ENCODE peak calls at places on chromosomes 13 and 19, in six cellular contexts. P is stomach, S is uterus, N is testis, H is lower leg skin, I is endothelial cell of umbilical vein. C is an unnamed sample.

GRCh38 chr13:20713014-20713376 is 9.5 kb downstream of the IL17D start:
- DNase-seq in P (no peak), S (no peak), N (no peak), H (no peak), I (peak), C (no peak)

GRCh38 chr19:38990949-38991697 is 15.6 kb upstream of the FBXO17 start:
- DNase-seq in P (no peak), S (no peak), N (peak), H (no peak), I (no peak), C (no peak)

GRCh38 chr19:21322528-21322927 is 6.7 kb downstream of the ZNF708 start:
- DNase-seq in P (no peak), S (no peak), N (peak), H (no peak), I (no peak), C (no peak)

GRCh38 chr19:36772341-36773222 is at the start of gene ZNF850:
- DNase-seq in P (peak), S (peak), N (peak), H (peak), I (peak), C (peak)

GRCh38 chr13:48266967-48267639 is 34.1 kb downstream of the ITM2B start:
- DNase-seq in P (no peak), S (no peak), N (no peak), H (no peak), I (no peak), C (no peak)

GRCh38 chr19:5014941-5015340 is 46.0 kb downstream of the KDM4B start:
- DNase-seq in P (no peak), S (no peak), N (no peak), H (no peak), I (no peak), C (no peak)

GRCh38 chr19:18594824-18595373 is 6.3 kb downstream of the REX1BD start:
- DNase-seq in P (no peak), S (no peak), N (no peak), H (no peak), I (no peak), C (no peak)

GRCh38 chr13:63117710-63118109 is 1702.1 kb upstream of the PCDH20 start:
- DNase-seq in P (no peak), S (no peak), N (peak), H (no peak), I (no peak), C (no peak)

GRCh38 chr19:57807541-57807940 is 7.2 kb downstream of the ZNF552 start:
- DNase-seq in P (no peak), S (no peak), N (no peak), H (no peak), I (no peak), C (no peak)

GRCh38 chr19:52637718-52638585 is at the start of gene ZNF83:
- DNase-seq in P (peak), S (peak), N (peak), H (peak), I (peak), C (peak)

GRCh38 chr13:95956589-95957148 is 96.5 kb downstream of the UGGT2 start:
- DNase-seq in P (no peak), S (no peak), N (no peak), H (no peak), I (no peak), C (peak)

GRCh38 chr13:107680115-107680514 is 535.2 kb downstream of the LIG4 start:
- DNase-seq in P (no peak), S (no peak), N (peak), H (no peak), I (peak), C (no peak)

GRCh38 chr19:10402441-10403038 is 802 bp downstream of the CDC37 start:
- DNase-seq in P (no peak), S (peak), N (no peak), H (no peak), I (peak), C (no peak)

GRCh38 chr19:41264581-41265375 is 606 bp downstream of the HNRNPUL1 start:
- DNase-seq in P (peak), S (peak), N (peak), H (peak), I (peak), C (peak)

GRCh38 chr13:40053401-40053800 is 397.9 kb downstream of the COG6 start:
- DNase-seq in P (no peak), S (no peak), N (no peak), H (no peak), I (no peak), C (no peak)

GRCh38 chr19:40512473-40513344 is 45.9 kb downstream of the SPTBN4 start:
- DNase-seq in P (peak), S (no peak), N (peak), H (no peak), I (no peak), C (peak)

GRCh38 chr13:84658881-84659661 is 776.8 kb upstream of the SLITRK1 start:
- DNase-seq in P (no peak), S (no peak), N (no peak), H (no peak), I (no peak), C (no peak)

DNA sequence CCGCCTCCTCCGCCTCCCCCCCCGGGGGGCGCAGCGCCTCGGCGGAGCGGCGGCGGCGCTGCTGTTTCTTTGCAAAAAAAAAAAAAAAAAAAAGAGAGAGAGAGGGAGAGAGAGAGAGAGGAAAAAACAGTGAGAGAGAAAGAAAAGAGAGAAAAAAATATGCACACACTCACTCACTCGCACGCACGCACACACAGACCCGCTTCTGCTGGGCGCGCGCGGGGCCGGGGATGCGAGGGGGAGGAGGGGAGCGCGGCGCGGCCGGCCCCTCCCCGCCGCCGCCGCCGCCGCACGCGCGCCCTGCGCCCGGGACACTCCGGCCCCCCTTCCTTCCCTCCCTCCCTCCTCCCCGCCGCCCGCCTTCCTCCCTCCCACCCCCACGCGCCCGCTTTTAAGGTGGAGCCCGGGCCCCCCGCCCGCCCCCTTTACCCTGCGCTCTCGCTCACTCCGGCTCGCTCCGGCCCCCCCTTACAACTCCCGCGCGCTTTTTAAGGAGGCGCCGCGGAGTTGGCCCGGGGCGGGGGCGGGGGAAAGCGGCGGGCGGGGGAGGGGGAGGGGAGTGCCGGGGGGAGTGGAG is at the start of gene SAMD1:
- DNase-seq in P (peak), S (peak), N (peak), H (peak), I (peak), C (peak)
- TF ChIP-seq POLR2A in P (no peak), S (no peak), N (no peak), H (no peak), I (no peak), C (no peak)

GRCh38 chr19:33778089-33778791 is 18.4 kb upstream of the KCTD15 start:
- DNase-seq in P (peak), S (peak), N (peak), H (peak), I (peak), C (peak)
- TF ChIP-seq POLR2A in P (no peak), S (peak), N (no peak), H (no peak), I (no peak), C (no peak)

DNA sequence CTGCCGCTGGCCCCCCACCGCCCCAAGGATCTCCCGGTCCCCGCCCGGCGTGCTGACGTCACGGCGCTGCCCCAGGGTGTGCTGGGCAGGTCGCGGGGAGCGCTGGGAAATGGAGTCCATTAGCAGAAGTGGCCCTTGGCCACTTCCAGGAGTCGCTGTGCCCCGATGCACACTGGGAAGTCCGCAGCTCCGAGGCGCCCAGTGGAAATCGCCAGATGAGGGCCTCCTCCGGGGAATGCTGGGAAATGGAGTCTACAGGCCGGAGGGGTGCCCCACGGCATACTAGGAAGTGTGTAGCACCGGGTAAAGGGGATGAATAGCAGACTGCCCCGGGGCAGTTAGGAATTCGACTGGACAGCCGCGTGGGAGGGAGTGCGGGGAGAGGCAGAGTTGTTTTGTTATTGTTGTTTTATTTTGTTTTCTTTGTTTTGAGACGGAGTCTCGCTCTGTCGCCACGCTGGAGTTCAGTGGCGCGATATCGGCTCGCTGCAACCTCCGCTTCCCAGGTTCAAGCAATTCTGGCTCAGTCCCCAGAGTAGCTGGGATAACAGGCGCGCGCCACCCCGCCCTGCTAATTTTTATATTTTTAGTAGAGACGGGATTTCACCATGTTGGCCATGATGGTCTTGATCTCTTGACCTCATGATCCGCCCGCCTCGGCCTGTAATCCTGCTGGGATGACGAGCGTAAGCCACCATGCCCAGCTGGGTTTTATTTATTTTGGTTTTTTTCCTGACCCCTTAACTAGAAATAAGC is at the start of gene PPP1R12C:
- DNase-seq in P (peak), S (peak), N (peak), H (peak), I (peak), C (peak)
- TF ChIP-seq POLR2A in P (no peak), S (no peak), N (no peak), H (no peak), I (peak), C (peak)

GRCh38 chr19:51036519-51036918 is 1.7 kb upstream of the KLK12 start:
- DNase-seq in P (no peak), S (no peak), N (no peak), H (no peak), I (no peak), C (no peak)
- TF ChIP-seq POLR2A in P (no peak), S (no peak), N (no peak), H (no peak), I (no peak), C (no peak)

GRCh38 chr19:48967346-48968178 is 2.5 kb downstream of the FTL start:
- DNase-seq in P (no peak), S (no peak), N (peak), H (no peak), I (no peak), C (no peak)
- TF ChIP-seq POLR2A in P (no peak), S (no peak), N (no peak), H (no peak), I (peak), C (peak)

DNA sequence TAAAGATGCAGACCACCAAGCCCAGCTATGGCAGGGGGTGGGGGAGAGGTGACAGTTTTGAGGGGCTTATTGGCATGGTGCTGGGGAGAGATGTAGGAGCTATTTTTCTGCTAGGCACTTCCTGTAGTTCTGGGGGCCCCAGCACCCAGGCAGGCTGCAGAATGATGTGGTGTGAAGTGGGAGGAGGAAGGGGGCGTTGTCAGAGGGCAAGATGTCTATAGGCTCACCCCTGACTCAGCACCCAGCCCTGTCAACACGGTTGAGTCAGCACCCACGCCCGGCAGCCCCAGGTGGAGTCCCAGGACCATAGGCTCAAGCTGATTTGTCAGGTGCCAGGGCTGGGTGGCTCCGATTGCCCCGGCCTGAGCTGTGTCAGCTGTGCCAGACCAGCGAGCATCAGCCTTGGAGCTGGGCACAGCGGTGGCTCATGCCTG is 5.8 kb downstream of the KLF2 start:
- DNase-seq in P (peak), S (peak), N (peak), H (no peak), I (peak), C (peak)
- TF ChIP-seq POLR2A in P (no peak), S (no peak), N (no peak), H (no peak), I (no peak), C (no peak)

C was measured in erythroblast.